ENCODE peak calls at places on chromosomes 12 and 14, in four cellular contexts. A, N, J and X are unnamed samples.

GRCh38 chr12:63889236-63889635 is 44.7 kb downstream of the SRGAP1 start:
- DNase-seq in A (no peak), N (peak; percentile 59), J (peak; percentile 42), X (peak; percentile 11)

GRCh38 chr14:89617471-89618291 is 200.6 kb upstream of the FOXN3 start:
- DNase-seq in A (no peak), N (peak; percentile 73), J (peak; percentile 29), X (peak; percentile 14)

GRCh38 chr12:132404435-132404855 is 75.1 kb upstream of the GALNT9 start:
- DNase-seq in A (no peak), N (no peak), J (no peak), X (no peak)

GRCh38 chr14:35123388-35123703 is 994 bp downstream of the PRORP start:
- DNase-seq in A (no peak), N (no peak), J (no peak), X (no peak)

GRCh38 chr12:25975179-25975578 is 16.7 kb downstream of the RASSF8 start:
- DNase-seq in A (no peak), N (no peak), J (no peak), X (no peak)

GRCh38 chr14:44505588-44505987 is 1.5 kb downstream of the FSCB start:
- DNase-seq in A (no peak), N (no peak), J (no peak), X (no peak)

GRCh38 chr12:130956009-130956408 is 2.3 kb downstream of the ADGRD1 start:
- DNase-seq in A (no peak), N (no peak), J (no peak), X (no peak)

GRCh38 chr12:113386866-113387566 is 16.7 kb downstream of the SDS start:
- DNase-seq in A (no peak), N (no peak), J (no peak), X (no peak)

GRCh38 chr12:69027411-69027811 is 94.4 kb upstream of the CPM start:
- DNase-seq in A (no peak), N (peak; percentile 48), J (peak; percentile 75), X (no peak)

GRCh38 chr12:12449533-12450025 is 92.7 kb downstream of the BORCS5 start:
- DNase-seq in A (peak; percentile 6), N (no peak), J (peak; percentile 52), X (peak; percentile 51)

GRCh38 chr14:30015471-30015870 is 87.8 kb upstream of the PRKD1 start:
- DNase-seq in A (no peak), N (no peak), J (no peak), X (no peak)

GRCh38 chr14:75088153-75088552 is 18.7 kb downstream of the ZC2HC1C start:
- DNase-seq in A (no peak), N (no peak), J (no peak), X (no peak)